ENCODE peak calls at places on chromosomes 4 and X, in eight cellular contexts. E is mesendoderm; H is colonic mucosa; U is CD8-positive, alpha-beta T cell; V is iPS-NIHi11; W is progenitor cell of endocrine pancreas; X is stimulated activated CD4-positive, alpha-beta T cell treated with anti-CD3 and anti-CD28 coated beads, Interleukin-2, amount 100 ng/mL, for 48 hours; Y is NCI-H226. N is an unnamed sample.

GRCh38 chr4:145734576-145735329 is 54.8 kb downstream of the C4orf51 start:
- DNase-seq in W (no peak), E (peak), V (peak), U (no peak), Y (peak), H (peak), X (no peak), N (peak)

GRCh38 chrX:154460326-154460725 is 2.2 kb downstream of the PLXNA3 start:
- DNase-seq in H (no peak), W (no peak), Y (no peak), U (no peak), E (no peak), X (no peak), V (no peak), N (peak)

GRCh38 chr4:108135549-108136209 is 33.1 kb downstream of the LEF1 start:
- DNase-seq in U (no peak), Y (no peak), W (no peak), X (no peak), E (peak), H (no peak), V (peak), N (no peak)

GRCh38 chr4:145937990-145938611 is 522 bp downstream of the ZNF827 start:
- DNase-seq in X (peak), Y (no peak), H (peak), V (peak), U (peak), E (peak), W (no peak), N (no peak)

GRCh38 chr4:3517731-3518510 is 14.3 kb downstream of the LRPAP1 start:
- DNase-seq in H (no peak), U (no peak), E (no peak), W (no peak), V (no peak), Y (no peak), X (no peak), N (no peak)

GRCh38 chrX:20029728-20030127 is 38.9 kb upstream of the BCLAF3 start:
- DNase-seq in X (no peak), H (peak), Y (no peak), W (no peak), V (no peak), U (no peak), E (no peak), N (no peak)

GRCh38 chr4:151990201-151990600 is 229.4 kb upstream of the GATB start:
- DNase-seq in U (no peak), E (peak), H (no peak), Y (peak), X (no peak), W (no peak), V (no peak), N (peak)

GRCh38 chr4:34194585-34194984 is 2049.7 kb downstream of the ARAP2 start:
- DNase-seq in W (no peak), U (no peak), X (no peak), V (no peak), Y (no peak), E (no peak), H (no peak), N (no peak)

GRCh38 chr4:108846568-108846967 is 83.7 kb upstream of the ETNPPL start:
- DNase-seq in V (no peak), X (no peak), H (no peak), W (no peak), Y (no peak), U (no peak), E (no peak), N (no peak)

GRCh38 chr4:159484049-159484448 is 381.2 kb downstream of the RAPGEF2 start:
- DNase-seq in V (no peak), U (no peak), H (no peak), W (no peak), Y (peak), X (no peak), E (no peak), N (no peak)

N was measured in foreskin fibroblast.